ENCODE peak calls at places on chromosomes 5 and 9, in eight cellular contexts. O is adrenal gland; Y is neural crest cell; U is kidney epithelial cell; W is cardiac fibroblast; C is CD8-positive, alpha-beta T cell; M is AG04450; H is CD4-positive, alpha-beta T cell. T is an unnamed sample.
A peak's percentile ranks its signal among the peaks of the same experiment; 100 is the strongest.

GRCh38 chr5:18732556-18733479 is 1098.6 kb downstream of the TAF11L14 start:
- DNase-seq in O (no peak), Y (no peak), U (peak; percentile 9), W (no peak), C (no peak), M (no peak), H (no peak), T (no peak)

GRCh38 chr5:3695818-3696217 is 100.2 kb downstream of the IRX1 start:
- DNase-seq in O (no peak), Y (no peak), U (no peak), W (no peak), C (no peak), M (no peak), H (no peak), T (no peak)

GRCh38 chr9:17528859-17529258 is 50.0 kb upstream of the SH3GL2 start:
- DNase-seq in O (no peak), Y (no peak), U (no peak), W (peak; percentile 43), C (no peak), M (no peak), H (no peak), T (no peak)

GRCh38 chr5:134579284-134579771 is 53.3 kb downstream of the SAR1B start:
- DNase-seq in O (no peak), Y (no peak), U (no peak), W (no peak), C (no peak), M (no peak), H (no peak), T (no peak)

GRCh38 chr5:65811895-65812294 is 89.9 kb downstream of the NLN start:
- DNase-seq in O (no peak), Y (no peak), U (no peak), W (peak; percentile 14), C (no peak), M (no peak), H (no peak), T (no peak)

GRCh38 chr5:160520609-160521391 is 99.1 kb downstream of the PTTG1 start:
- DNase-seq in O (no peak), Y (no peak), U (no peak), W (no peak), C (no peak), M (no peak), H (no peak), T (no peak)

GRCh38 chr9:76162109-76162730 is 232.0 kb downstream of the RFK start:
- DNase-seq in O (no peak), Y (no peak), U (no peak), W (peak; percentile 12), C (no peak), M (no peak), H (no peak), T (no peak)

GRCh38 chr9:131310833-131311554 is 21.5 kb downstream of the PLPP7 start:
- DNase-seq in O (no peak), Y (no peak), U (no peak), W (no peak), C (peak; percentile 91), M (no peak), H (peak; percentile 62), T (no peak)

GRCh38 chr5:14186132-14186830 is 43.1 kb downstream of the TRIO start:
- DNase-seq in O (no peak), Y (no peak), U (no peak), W (peak; percentile 66), C (no peak), M (peak; percentile 36), H (no peak), T (no peak)

GRCh38 chr9:91775011-91775707 is 174.9 kb downstream of the ROR2 start:
- DNase-seq in O (peak; percentile 77), Y (peak; percentile 75), U (no peak), W (peak; percentile 66), C (peak; percentile 60), M (peak; percentile 26), H (peak; percentile 43), T (no peak)

GRCh38 chr5:129656952-129657351 is 90.9 kb upstream of the MINAR2 start:
- DNase-seq in O (no peak), Y (no peak), U (no peak), W (no peak), C (no peak), M (no peak), H (no peak), T (no peak)

GRCh38 chr9:6055213-6055612 is 39.8 kb upstream of the RANBP6 start:
- DNase-seq in O (peak; percentile 76), Y (peak; percentile 23), U (peak; percentile 85), W (peak; percentile 98), C (peak; percentile 32), M (peak; percentile 79), H (peak; percentile 16), T (peak; percentile 61)

GRCh38 chr9:10144336-10144735 is 468.5 kb downstream of the PTPRD start:
- DNase-seq in O (no peak), Y (no peak), U (no peak), W (no peak), C (no peak), M (no peak), H (no peak), T (no peak)

GRCh38 chr5:172530835-172531703 is 76.7 kb upstream of the SH3PXD2B start:
- DNase-seq in O (no peak), Y (no peak), U (no peak), W (no peak), C (no peak), M (no peak), H (no peak), T (no peak)

GRCh38 chr5:76490970-76491369 is 87.9 kb downstream of the IQGAP2 start:
- DNase-seq in O (no peak), Y (no peak), U (no peak), W (no peak), C (no peak), M (no peak), H (no peak), T (no peak)

GRCh38 chr5:1415059-1415425 is 30.2 kb downstream of the SLC6A3 start:
- DNase-seq in O (no peak), Y (no peak), U (no peak), W (no peak), C (no peak), M (no peak), H (no peak), T (no peak)

GRCh38 chr5:180085837-180086236 is 14.3 kb upstream of the RNF130 start:
- DNase-seq in O (no peak), Y (no peak), U (no peak), W (peak; percentile 31), C (peak; percentile 78), M (no peak), H (no peak), T (no peak)

GRCh38 chr5:172838151-172838875 is 4.3 kb downstream of the ERGIC1 start:
- DNase-seq in O (no peak), Y (no peak), U (no peak), W (no peak), C (no peak), M (no peak), H (no peak), T (no peak)

GRCh38 chr5:179865471-179866240 is 7.0 kb upstream of the MRNIP start:
- DNase-seq in O (no peak), Y (no peak), U (no peak), W (no peak), C (no peak), M (no peak), H (no peak), T (no peak)

DNA sequence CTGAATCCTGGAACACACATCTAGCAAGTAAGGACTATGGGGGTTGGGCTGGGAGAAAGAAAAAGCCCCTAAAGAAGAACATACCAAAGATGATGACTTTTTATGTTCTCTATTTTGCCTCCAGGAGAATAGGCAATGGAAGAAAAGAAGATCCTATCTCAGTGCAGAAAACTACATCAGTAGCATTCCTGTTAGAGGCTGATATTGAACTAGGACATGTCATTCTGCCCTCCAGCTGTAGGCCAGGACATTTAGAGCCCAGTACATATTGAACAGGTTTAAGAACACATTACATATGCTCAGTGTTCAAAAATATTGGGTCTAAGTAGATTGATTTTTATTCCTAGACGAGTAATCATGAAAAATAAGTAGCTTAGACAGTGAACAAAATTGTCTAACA is 24.7 kb downstream of the PRLR start:
- DNase-seq in O (no peak), Y (no peak), U (no peak), W (no peak), C (no peak), M (no peak), H (no peak), T (no peak)
- TF ChIP-seq CTCF in O (no peak), Y (no peak), U (no peak), W (no peak), C (no peak), M (no peak), H (no peak), T (no peak)

GRCh38 chr5:55303238-55303690 is 4.2 kb downstream of the DHX29 start:
- DNase-seq in O (no peak), Y (no peak), U (peak; percentile 21), W (peak; percentile 91), C (no peak), M (peak; percentile 77), H (no peak), T (peak; percentile 82)

GRCh38 chr5:55307383-55308253 is at the start of the genes DHX29 and MTREX:
- DNase-seq in O (peak; percentile 93), Y (peak; percentile 87), U (peak; percentile 67), W (peak; percentile 93), C (peak; percentile 90), M (peak; percentile 73), H (peak; percentile 84), T (peak; percentile 61)

GRCh38 chr5:55304584-55304983 is 2.9 kb downstream of the DHX29 start:
- DNase-seq in O (no peak), Y (no peak), U (no peak), W (no peak), C (no peak), M (no peak), H (no peak), T (no peak)

GRCh38 chr5:55306641-55307382 is 682 bp downstream of the DHX29 start:
- DNase-seq in O (no peak), Y (no peak), U (no peak), W (no peak), C (no peak), M (no peak), H (no peak), T (no peak)

GRCh38 chr5:55308254-55308836 is 556 bp downstream of the MTREX start:
- DNase-seq in O (no peak), Y (no peak), U (no peak), W (peak; percentile 19), C (peak; percentile 28), M (no peak), H (no peak), T (no peak)
- TF ChIP-seq CTCF in O (peak; percentile 17), Y (no peak), U (peak; percentile 11), W (no peak), C (no peak), M (no peak), H (no peak), T (no peak)

DNA sequence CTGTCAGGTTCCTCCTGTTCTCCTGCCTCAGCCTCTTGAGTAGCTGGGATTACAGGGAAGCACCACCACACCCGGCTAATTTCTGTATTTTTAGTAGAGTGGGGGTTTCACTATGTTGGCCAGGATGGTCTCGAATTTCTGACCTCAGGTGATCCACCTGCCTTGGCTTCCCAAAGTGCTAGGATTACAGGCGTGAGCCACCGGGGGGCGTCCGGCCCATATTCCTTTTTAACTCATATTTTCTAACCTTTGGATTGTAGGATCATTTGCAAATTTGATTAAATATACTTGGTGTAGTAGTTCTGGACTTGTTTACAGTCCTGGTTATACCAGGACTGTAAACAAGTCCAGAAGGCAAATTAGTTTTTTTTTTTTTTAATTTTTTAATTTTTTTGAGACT is 4.3 kb downstream of the TCERG1 start:
- DNase-seq in O (no peak), Y (no peak), U (no peak), W (no peak), C (no peak), M (no peak), H (no peak), T (no peak)
- TF ChIP-seq CTCF in O (no peak), Y (peak; percentile 36), U (peak; percentile 24), W (no peak), C (no peak), M (peak; percentile 5), H (no peak), T (no peak)

GRCh38 chr9:123399803-123400378 is 43.9 kb downstream of the CRB2 start:
- DNase-seq in O (no peak), Y (peak; percentile 55), U (no peak), W (no peak), C (peak; percentile 4), M (no peak), H (no peak), T (no peak)
- TF ChIP-seq CTCF in O (no peak), Y (peak; percentile 62), U (peak; percentile 60), W (peak; percentile 53), C (peak; percentile 29), M (peak; percentile 46), H (no peak), T (peak; percentile 59)

T was measured in AG04449.